ENCODE peak calls at places on chromosomes 13 and 19, in seven cellular contexts. D is K562, U is GM12878, A is SK-N-SH, C is HCT116, R is H1, N is HepG2. Y is an unnamed sample.

GRCh38 chr19:42421591-42422031 is 5.6 kb downstream of the LIPE start:
- DNase-seq in U (no peak), N (no peak), D (no peak), A (no peak), R (no peak), C (no peak), Y (no peak)

GRCh38 chr19:34539396-34539795 is 57.8 kb downstream of the WTIP start:
- DNase-seq in C (no peak), D (no peak), A (no peak), N (no peak), U (no peak), R (no peak), Y (no peak)

GRCh38 chr19:44748426-44749254 is at the start of gene BCL3:
- DNase-seq in U (no peak), D (peak), A (peak), N (no peak), R (no peak), C (no peak), Y (peak)

GRCh38 chr13:43785681-43786471 is 896 bp downstream of the ENOX1 start:
- DNase-seq in C (no peak), R (peak), A (peak), U (no peak), D (no peak), N (no peak), Y (peak)

GRCh38 chr19:11247391-11247790 is 8.0 kb downstream of the ANGPTL8 start:
- DNase-seq in D (no peak), C (no peak), N (no peak), A (no peak), U (no peak), R (no peak), Y (no peak)

GRCh38 chr19:44696939-44697669 is 1.8 kb upstream of the CEACAM16 start:
- DNase-seq in D (no peak), C (no peak), A (no peak), R (no peak), N (no peak), U (no peak), Y (no peak)

GRCh38 chr19:35693835-35694599 is 10.3 kb upstream of the ZBTB32 start:
- DNase-seq in A (peak), U (peak), D (peak), C (peak), N (peak), R (peak), Y (peak)

GRCh38 chr19:58261600-58261967 is 17.2 kb upstream of the ZNF8 start:
- DNase-seq in D (no peak), N (no peak), U (no peak), C (no peak), A (no peak), R (no peak), Y (peak)

GRCh38 chr13:51589793-51590192 is 5.5 kb downstream of the WDFY2 start:
- DNase-seq in N (no peak), C (no peak), D (no peak), A (peak), R (no peak), U (no peak), Y (no peak)

GRCh38 chr19:48858984-48859710 is 9.3 kb downstream of the PLEKHA4 start:
- DNase-seq in A (no peak), N (no peak), C (no peak), R (peak), D (peak), U (no peak), Y (no peak)

GRCh38 chr13:32537580-32538233 is 888 bp downstream of the N4BP2L2 start:
- DNase-seq in A (no peak), N (no peak), R (peak), D (peak), C (peak), U (no peak), Y (no peak)

GRCh38 chr13:78700121-78700910 is 41.4 kb upstream of the OBI1 start:
- DNase-seq in A (peak), U (no peak), R (no peak), C (no peak), N (no peak), D (no peak), Y (peak)

GRCh38 chr13:49651775-49652690 is 23.7 kb downstream of the ARL11 start:
- DNase-seq in C (no peak), N (no peak), A (no peak), D (no peak), U (no peak), R (no peak), Y (no peak)
- TF ChIP-seq JUND in C (no peak), N (no peak), A (no peak), D (no peak), U (no peak), R (no peak), Y (no peak)

GRCh38 chr19:16340654-16341053 is 16.0 kb downstream of the KLF2 start:
- DNase-seq in U (no peak), D (no peak), A (no peak), R (no peak), N (no peak), C (no peak), Y (no peak)

GRCh38 chr19:16343156-16343555 is 18.5 kb downstream of the KLF2 start:
- DNase-seq in C (no peak), R (no peak), D (no peak), N (no peak), A (no peak), U (no peak), Y (no peak)

GRCh38 chr19:16340092-16340491 is 15.5 kb downstream of the KLF2 start:
- DNase-seq in U (no peak), D (no peak), A (no peak), C (no peak), N (peak), R (no peak), Y (no peak)

GRCh38 chr19:16339361-16339725 is 14.7 kb downstream of the KLF2 start:
- DNase-seq in R (no peak), D (no peak), N (no peak), C (no peak), A (no peak), U (no peak), Y (no peak)

GRCh38 chr19:16342002-16342715 is 17.5 kb downstream of the KLF2 start:
- DNase-seq in C (no peak), D (no peak), A (no peak), R (no peak), U (peak), N (no peak), Y (no peak)
- TF ChIP-seq JUND in C (no peak), D (no peak), A (no peak), R (no peak), U (no peak), N (no peak), Y (no peak)

GRCh38 chr13:71577127-71577526 is 289.9 kb downstream of the DACH1 start:
- DNase-seq in A (no peak), R (no peak), U (no peak), C (no peak), D (no peak), N (no peak), Y (no peak)
- TF ChIP-seq JUND in A (no peak), R (no peak), U (no peak), C (no peak), D (no peak), N (no peak), Y (no peak)

GRCh38 chr19:32750441-32751055 is 31.0 kb downstream of the TDRD12 start:
- DNase-seq in R (no peak), D (no peak), U (no peak), N (no peak), C (no peak), A (no peak), Y (no peak)
- TF ChIP-seq JUND in R (no peak), D (no peak), U (no peak), N (no peak), C (no peak), A (no peak), Y (no peak)